ENCODE peak calls at places on chromosomes 2 and 18, in ten cellular contexts. D is iPS DF 6.9, X is HepG2, U is cardiac fibroblast, H is fibroblast of mammary gland, A is foreskin keratinocyte, C is hypothalamus, P is NCI-H1105, V is activated T-helper 1 cell treated with Interleukin-2 at 50 U/mL for 16 hours, N is NCI-H345. E is an unnamed sample.

GRCh38 chr2:197208029-197208428 is 102.6 kb downstream of the ANKRD44 start:
- DNase-seq in V (no peak), X (no peak), A (no peak), C (no peak), P (no peak), U (no peak), D (no peak), N (no peak), H (no peak), E (no peak)

GRCh38 chr2:172087780-172088244 is 2.5 kb downstream of the DLX1 start:
- DNase-seq in N (no peak), P (no peak), V (no peak), H (no peak), X (no peak), D (no peak), C (no peak), U (no peak), A (no peak), E (no peak)

GRCh38 chr2:100246163-100247145 is 75.8 kb downstream of the LONRF2 start:
- DNase-seq in V (no peak), D (no peak), N (peak; percentile 76), A (no peak), C (no peak), X (peak; percentile 27), P (no peak), H (peak; percentile 25), U (peak; percentile 32), E (no peak)

GRCh38 chr2:86417961-86418360 is 23.2 kb upstream of the KDM3A start:
- DNase-seq in D (no peak), H (peak; percentile 44), C (no peak), N (no peak), X (no peak), P (no peak), A (peak; percentile 80), V (no peak), U (peak; percentile 65), E (peak; percentile 68)

GRCh38 chr2:170202437-170202836 is 24.5 kb downstream of the MYO3B start:
- DNase-seq in C (no peak), U (no peak), H (no peak), P (no peak), N (no peak), D (no peak), X (no peak), V (no peak), A (no peak), E (peak; percentile 15)

GRCh38 chr18:62200121-62200914 is 13.3 kb downstream of the RELCH start:
- DNase-seq in A (no peak), D (no peak), X (no peak), C (no peak), U (peak; percentile 33), H (no peak), N (no peak), V (no peak), P (no peak), E (no peak)

GRCh38 chr2:201668402-201668801 is 25.1 kb upstream of the TMEM237 start:
- DNase-seq in X (no peak), D (no peak), V (no peak), N (no peak), U (no peak), C (no peak), H (no peak), A (no peak), P (no peak), E (no peak)

GRCh38 chr2:109601693-109602250 is 12.0 kb downstream of the SEPTIN10 start:
- DNase-seq in A (no peak), U (peak; percentile 36), P (no peak), V (no peak), X (no peak), N (no peak), C (no peak), H (no peak), D (no peak), E (no peak)

GRCh38 chr2:136251777-136252477 is 134.0 kb upstream of the CXCR4 start:
- DNase-seq in C (no peak), P (no peak), H (no peak), A (no peak), D (no peak), U (no peak), V (no peak), N (no peak), X (no peak), E (peak; percentile 9)

GRCh38 chr2:75498907-75499306 is 61.8 kb downstream of the EVA1A start:
- DNase-seq in A (no peak), C (no peak), D (no peak), U (no peak), N (no peak), P (no peak), X (no peak), H (no peak), V (no peak), E (no peak)

GRCh38 chr2:72330673-72331072 is 183.0 kb upstream of the CYP26B1 start:
- DNase-seq in V (no peak), X (peak; percentile 13), N (peak; percentile 77), P (peak; percentile 55), C (no peak), D (no peak), U (no peak), A (no peak), H (no peak), E (no peak)

E was measured in myocyte.